ENCODE peak calls at places on chromosomes 7 and 10, in four cellular contexts. One of them, this sample, is unnamed.

GRCh38 chr7:22694597-22695207 is 32.3 kb upstream of the IL6 start:
- DNase-seq in epithelial cell of proximal tubule: peak; percentile 45
- DNase-seq in transverse colon: no peak
- DNase-seq in pancreas: no peak
- DNase-seq in this sample: no peak

GRCh38 chr7:84204655-84205054 is 10.1 kb upstream of the SEMA3A start:
- DNase-seq in pancreas: no peak
- DNase-seq in transverse colon: no peak
- DNase-seq in epithelial cell of proximal tubule: no peak
- DNase-seq in this sample: no peak

GRCh38 chr7:36949711-36950600 is 225.7 kb upstream of the AOAH start:
- DNase-seq in pancreas: no peak
- DNase-seq in transverse colon: peak; percentile 26
- DNase-seq in epithelial cell of proximal tubule: no peak
- DNase-seq in this sample: no peak

GRCh38 chr10:22002531-22003110 is 909 bp downstream of the DNAJC1 start:
- DNase-seq in epithelial cell of proximal tubule: no peak
- DNase-seq in transverse colon: no peak
- DNase-seq in pancreas: no peak
- DNase-seq in this sample: no peak

GRCh38 chr10:122281751-122282150 is 10.7 kb downstream of the BTBD16 start:
- DNase-seq in pancreas: no peak
- DNase-seq in transverse colon: no peak
- DNase-seq in epithelial cell of proximal tubule: no peak
- DNase-seq in this sample: no peak

GRCh38 chr10:75261813-75262725 is 26.3 kb upstream of the COMTD1 start:
- DNase-seq in pancreas: peak; percentile 86
- DNase-seq in epithelial cell of proximal tubule: no peak
- DNase-seq in transverse colon: no peak
- DNase-seq in this sample: no peak

GRCh38 chr10:60171436-60172013 is 218.2 kb downstream of the ANK3 start:
- DNase-seq in epithelial cell of proximal tubule: no peak
- DNase-seq in pancreas: no peak
- DNase-seq in transverse colon: no peak
- DNase-seq in this sample: no peak

GRCh38 chr10:112852308-112852707 is 97.7 kb upstream of the TCF7L2 start:
- DNase-seq in transverse colon: peak; percentile 16
- DNase-seq in pancreas: no peak
- DNase-seq in epithelial cell of proximal tubule: no peak
- DNase-seq in this sample: no peak

GRCh38 chr10:28922127-28922526 is 244.8 kb downstream of the BAMBI start:
- DNase-seq in epithelial cell of proximal tubule: peak; percentile 65
- DNase-seq in pancreas: no peak
- DNase-seq in transverse colon: no peak
- DNase-seq in this sample: no peak

GRCh38 chr10:71968553-71969474 is 4.6 kb downstream of the CHST3 start:
- DNase-seq in transverse colon: no peak
- DNase-seq in epithelial cell of proximal tubule: no peak
- DNase-seq in pancreas: no peak
- DNase-seq in this sample: no peak

GRCh38 chr10:5396545-5396944 is 8.1 kb downstream of the TUBAL3 start:
- DNase-seq in transverse colon: no peak
- DNase-seq in pancreas: no peak
- DNase-seq in epithelial cell of proximal tubule: no peak
- DNase-seq in this sample: no peak

GRCh38 chr7:75963383-75963995 is 30.9 kb downstream of the TMEM120A start:
- DNase-seq in epithelial cell of proximal tubule: no peak
- DNase-seq in pancreas: no peak
- DNase-seq in transverse colon: no peak
- DNase-seq in this sample: no peak

GRCh38 chr10:127926455-127926854 is 19.6 kb downstream of the PTPRE start:
- DNase-seq in pancreas: no peak
- DNase-seq in transverse colon: no peak
- DNase-seq in epithelial cell of proximal tubule: no peak
- DNase-seq in this sample: no peak

GRCh38 chr10:120014031-120014430 is 121.5 kb downstream of the SEC23IP start:
- DNase-seq in pancreas: no peak
- DNase-seq in transverse colon: no peak
- DNase-seq in epithelial cell of proximal tubule: no peak
- DNase-seq in this sample: no peak

GRCh38 chr10:11535376-11535959 is 76.0 kb downstream of the USP6NL start:
- DNase-seq in epithelial cell of proximal tubule: no peak
- DNase-seq in transverse colon: no peak
- DNase-seq in pancreas: no peak
- DNase-seq in this sample: no peak

GRCh38 chr10:65769828-65770227 is 1156.0 kb upstream of the LRRTM3 start:
- DNase-seq in epithelial cell of proximal tubule: peak; percentile 94
- DNase-seq in pancreas: no peak
- DNase-seq in transverse colon: no peak
- DNase-seq in this sample: peak; percentile 78

GRCh38 chr7:128247640-128248194 is 6.6 kb downstream of the LEP start:
- DNase-seq in transverse colon: no peak
- DNase-seq in pancreas: no peak
- DNase-seq in epithelial cell of proximal tubule: no peak
- DNase-seq in this sample: no peak

GRCh38 chr10:86579883-86580548 is 58.4 kb upstream of the WAPL start:
- DNase-seq in pancreas: no peak
- DNase-seq in transverse colon: no peak
- DNase-seq in epithelial cell of proximal tubule: no peak
- DNase-seq in this sample: no peak

GRCh38 chr7:28842769-28843295 is 115.3 kb downstream of the TRIL start:
- DNase-seq in pancreas: no peak
- DNase-seq in epithelial cell of proximal tubule: no peak
- DNase-seq in transverse colon: no peak
- DNase-seq in this sample: no peak

GRCh38 chr7:54161621-54162020 is 380.6 kb upstream of the VSTM2A start:
- DNase-seq in pancreas: no peak
- DNase-seq in transverse colon: no peak
- DNase-seq in epithelial cell of proximal tubule: no peak
- DNase-seq in this sample: no peak

GRCh38 chr10:33122014-33122788 is 164.2 kb upstream of the ITGB1 start:
- DNase-seq in epithelial cell of proximal tubule: no peak
- DNase-seq in transverse colon: no peak
- DNase-seq in pancreas: no peak
- DNase-seq in this sample: no peak

GRCh38 chr7:151453326-151453791 is 13.4 kb upstream of the CRYGN start:
- DNase-seq in epithelial cell of proximal tubule: no peak
- DNase-seq in pancreas: no peak
- DNase-seq in transverse colon: peak; percentile 8
- DNase-seq in this sample: no peak

GRCh38 chr7:29483219-29484104 is 80.2 kb upstream of the PRR15 start:
- DNase-seq in transverse colon: no peak
- DNase-seq in epithelial cell of proximal tubule: no peak
- DNase-seq in pancreas: no peak
- DNase-seq in this sample: no peak

GRCh38 chr10:11560076-11560709 is 51.3 kb downstream of the USP6NL start:
- DNase-seq in transverse colon: no peak
- DNase-seq in epithelial cell of proximal tubule: no peak
- DNase-seq in pancreas: no peak
- DNase-seq in this sample: no peak

GRCh38 chr7:94146408-94146807 is 142.3 kb upstream of the BET1 start:
- DNase-seq in transverse colon: no peak
- DNase-seq in epithelial cell of proximal tubule: no peak
- DNase-seq in pancreas: no peak
- DNase-seq in this sample: no peak

DNA sequence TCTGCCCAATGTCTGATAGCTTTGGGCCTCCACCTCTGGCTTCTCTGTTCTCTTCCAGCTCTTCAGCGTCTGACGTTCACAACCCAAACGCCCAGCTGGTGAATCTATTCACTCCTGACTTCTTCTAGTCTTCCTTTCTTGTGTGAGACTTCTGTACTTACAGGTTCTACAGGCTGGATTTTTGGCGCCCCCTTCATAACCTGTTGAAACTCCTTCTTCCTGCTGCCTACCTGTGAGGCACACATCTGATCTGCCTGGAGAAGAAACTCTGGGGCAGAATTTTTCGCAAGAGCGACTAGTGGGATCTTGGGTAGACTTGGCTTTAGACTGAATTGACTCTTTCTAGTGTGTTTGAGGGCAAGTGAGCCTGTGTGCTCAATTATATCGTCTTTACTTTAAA is 249.3 kb downstream of the REEP3 start:
- DNase-seq in epithelial cell of proximal tubule: no peak
- DNase-seq in pancreas: no peak
- DNase-seq in transverse colon: no peak
- DNase-seq in this sample: no peak
- TF ChIP-seq CTCF in epithelial cell of proximal tubule: no peak
- TF ChIP-seq CTCF in pancreas: no peak
- TF ChIP-seq CTCF in transverse colon: no peak
- TF ChIP-seq CTCF in this sample: no peak

DNA sequence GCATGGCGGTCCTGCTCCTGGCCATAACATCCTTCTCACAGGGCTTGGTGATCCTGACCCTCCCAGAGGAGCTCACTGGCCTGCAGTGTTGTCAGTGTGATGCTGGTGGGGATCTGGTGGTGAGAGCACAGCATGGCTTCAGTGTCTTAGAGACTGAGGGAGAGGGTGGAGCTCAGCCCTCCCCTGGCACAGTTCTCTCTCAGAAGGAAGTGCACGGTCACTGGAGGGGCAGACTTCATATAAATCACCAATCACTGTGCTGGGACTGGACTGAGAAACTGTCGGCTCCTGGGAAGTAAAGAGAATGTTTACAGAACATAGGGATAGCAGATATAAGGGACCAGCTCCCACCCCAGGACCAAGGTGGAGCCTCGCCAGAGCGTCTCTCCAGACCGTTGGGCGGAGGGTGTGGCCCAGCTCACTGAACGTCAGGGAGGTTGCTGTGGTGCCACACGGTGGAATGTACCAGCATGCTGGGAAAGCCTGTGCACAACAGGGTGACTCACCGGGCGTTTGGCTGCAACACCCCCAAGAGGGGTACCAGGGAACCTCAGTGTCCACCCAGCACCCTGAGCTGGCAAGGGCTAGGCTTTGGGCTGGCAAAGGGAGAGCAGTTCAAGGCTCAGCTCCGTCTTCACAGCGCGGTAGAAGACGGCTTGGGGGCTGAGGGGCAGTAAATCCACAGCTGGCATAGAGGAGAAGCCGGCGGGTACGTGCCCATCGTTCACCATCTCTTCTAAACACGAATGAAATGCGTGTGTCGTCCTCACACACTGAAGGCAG is 8.8 kb upstream of the GET4 start:
- DNase-seq in pancreas: no peak
- DNase-seq in epithelial cell of proximal tubule: peak; percentile 60
- DNase-seq in transverse colon: peak; percentile 88
- DNase-seq in this sample: peak; percentile 37
- TF ChIP-seq CTCF in pancreas: no peak
- TF ChIP-seq CTCF in epithelial cell of proximal tubule: no peak
- TF ChIP-seq CTCF in transverse colon: no peak
- TF ChIP-seq CTCF in this sample: no peak

GRCh38 chr10:52818019-52818418 is 45.4 kb upstream of the MBL2 start:
- DNase-seq in epithelial cell of proximal tubule: peak; percentile 57
- DNase-seq in pancreas: no peak
- DNase-seq in transverse colon: no peak
- DNase-seq in this sample: peak; percentile 71
- TF ChIP-seq CTCF in epithelial cell of proximal tubule: peak; percentile 84
- TF ChIP-seq CTCF in pancreas: no peak
- TF ChIP-seq CTCF in transverse colon: peak; percentile 19
- TF ChIP-seq CTCF in this sample: peak; percentile 71

GRCh38 chr7:131068604-131069021 is 259.1 kb upstream of the MKLN1 start:
- DNase-seq in epithelial cell of proximal tubule: no peak
- DNase-seq in pancreas: no peak
- DNase-seq in transverse colon: no peak
- DNase-seq in this sample: no peak
- TF ChIP-seq CTCF in epithelial cell of proximal tubule: peak; percentile 39
- TF ChIP-seq CTCF in pancreas: no peak
- TF ChIP-seq CTCF in transverse colon: peak; percentile 21
- TF ChIP-seq CTCF in this sample: peak; percentile 9

DNA sequence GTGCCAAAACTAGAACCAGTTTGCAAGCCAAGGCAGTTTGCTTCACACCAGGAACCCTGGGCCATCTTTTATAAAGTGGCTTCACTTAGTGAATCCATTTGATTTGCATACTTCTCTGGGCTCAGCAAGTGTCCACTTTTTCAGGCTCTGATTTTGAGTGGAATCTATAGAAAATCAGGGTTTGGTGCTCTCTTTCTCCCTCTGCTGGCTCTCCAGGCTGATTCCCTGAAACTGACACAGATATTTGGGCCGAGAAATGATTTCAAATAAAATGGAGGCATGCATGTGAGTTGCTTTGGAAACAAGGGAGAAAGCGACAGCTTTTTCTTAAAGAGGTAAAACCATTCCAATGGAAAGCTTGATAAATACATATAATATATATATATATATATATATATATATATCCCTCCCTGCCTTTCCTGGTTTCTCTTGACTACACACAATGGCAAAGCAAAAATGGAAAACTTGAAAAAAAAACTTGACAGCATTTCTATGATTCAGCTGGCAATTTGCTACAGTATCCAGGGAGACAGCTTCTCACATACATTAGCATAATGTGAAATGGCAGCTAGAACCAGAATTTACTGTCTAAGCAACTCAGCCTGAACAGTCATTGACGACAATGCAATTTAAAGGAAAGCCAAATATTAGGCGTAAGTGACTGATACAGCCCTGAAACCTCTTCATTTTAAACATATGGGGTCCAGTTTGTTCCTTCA is 188.4 kb downstream of the TMEM178B start:
- DNase-seq in transverse colon: no peak
- DNase-seq in pancreas: no peak
- DNase-seq in epithelial cell of proximal tubule: no peak
- DNase-seq in this sample: no peak
- TF ChIP-seq CTCF in transverse colon: no peak
- TF ChIP-seq CTCF in pancreas: no peak
- TF ChIP-seq CTCF in epithelial cell of proximal tubule: peak; percentile 62
- TF ChIP-seq CTCF in this sample: peak; percentile 42

GRCh38 chr7:30682131-30683083 is at the start of gene CRHR2:
- DNase-seq in epithelial cell of proximal tubule: no peak
- DNase-seq in transverse colon: no peak
- DNase-seq in pancreas: no peak
- DNase-seq in this sample: no peak
- TF ChIP-seq CTCF in epithelial cell of proximal tubule: no peak
- TF ChIP-seq CTCF in transverse colon: peak; percentile 25
- TF ChIP-seq CTCF in pancreas: no peak
- TF ChIP-seq CTCF in this sample: peak; percentile 44

GRCh38 chr7:155236386-155236785 is 61.3 kb upstream of the INSIG1 start:
- DNase-seq in epithelial cell of proximal tubule: no peak
- DNase-seq in pancreas: no peak
- DNase-seq in transverse colon: no peak
- DNase-seq in this sample: no peak

GRCh38 chr7:155231941-155232340 is 65.7 kb upstream of the INSIG1 start:
- DNase-seq in epithelial cell of proximal tubule: no peak
- DNase-seq in transverse colon: no peak
- DNase-seq in pancreas: no peak
- DNase-seq in this sample: no peak

GRCh38 chr7:155234950-155235789 is 62.5 kb upstream of the INSIG1 start:
- DNase-seq in pancreas: peak; percentile 83
- DNase-seq in epithelial cell of proximal tubule: peak; percentile 92
- DNase-seq in transverse colon: no peak
- DNase-seq in this sample: peak; percentile 57

GRCh38 chr7:155232911-155233702 is 64.6 kb upstream of the INSIG1 start:
- DNase-seq in pancreas: no peak
- DNase-seq in transverse colon: no peak
- DNase-seq in epithelial cell of proximal tubule: no peak
- DNase-seq in this sample: no peak

GRCh38 chr7:155233703-155234492 is 63.8 kb upstream of the INSIG1 start:
- DNase-seq in epithelial cell of proximal tubule: no peak
- DNase-seq in pancreas: no peak
- DNase-seq in transverse colon: no peak
- DNase-seq in this sample: no peak
- TF ChIP-seq CTCF in epithelial cell of proximal tubule: peak; percentile 36
- TF ChIP-seq CTCF in pancreas: peak; percentile 7
- TF ChIP-seq CTCF in transverse colon: no peak
- TF ChIP-seq CTCF in this sample: peak; percentile 2